ENCODE peak calls at places on chromosomes 3 and 15, in ten cellular contexts. One of them, this sample, is unnamed.

GRCh38 chr15:98751767-98752166 is 103.4 kb downstream of the IGF1R start:
- DNase-seq in foreskin fibroblast: no peak
- DNase-seq in WTC11: no peak
- DNase-seq in sigmoid colon: no peak
- DNase-seq in lung: no peak
- DNase-seq in AG09309: no peak
- DNase-seq in choroid plexus epithelial cell: no peak
- DNase-seq in B cell: no peak
- DNase-seq in A549: no peak
- DNase-seq in AG10803: no peak
- DNase-seq in this sample: no peak

GRCh38 chr3:41508063-41508696 is 308.9 kb downstream of the CTNNB1 start:
- DNase-seq in foreskin fibroblast: no peak
- DNase-seq in WTC11: peak
- DNase-seq in sigmoid colon: no peak
- DNase-seq in lung: no peak
- DNase-seq in AG09309: no peak
- DNase-seq in choroid plexus epithelial cell: no peak
- DNase-seq in B cell: no peak
- DNase-seq in A549: no peak
- DNase-seq in AG10803: no peak
- DNase-seq in this sample: peak

GRCh38 chr3:159458010-159458409 is 530.6 kb upstream of the IL12A start:
- DNase-seq in foreskin fibroblast: peak
- DNase-seq in WTC11: peak
- DNase-seq in sigmoid colon: no peak
- DNase-seq in lung: no peak
- DNase-seq in AG09309: peak
- DNase-seq in choroid plexus epithelial cell: peak
- DNase-seq in B cell: no peak
- DNase-seq in A549: no peak
- DNase-seq in AG10803: peak
- DNase-seq in this sample: peak

GRCh38 chr3:61358364-61358763 is 107.1 kb upstream of the FHIT start:
- DNase-seq in foreskin fibroblast: no peak
- DNase-seq in WTC11: no peak
- DNase-seq in sigmoid colon: peak
- DNase-seq in lung: peak
- DNase-seq in AG09309: no peak
- DNase-seq in choroid plexus epithelial cell: peak
- DNase-seq in B cell: peak
- DNase-seq in A549: no peak
- DNase-seq in AG10803: no peak
- DNase-seq in this sample: no peak

GRCh38 chr3:197458179-197458707 is 97.5 kb downstream of the BDH1 start:
- DNase-seq in foreskin fibroblast: no peak
- DNase-seq in WTC11: no peak
- DNase-seq in sigmoid colon: no peak
- DNase-seq in lung: no peak
- DNase-seq in AG09309: no peak
- DNase-seq in choroid plexus epithelial cell: peak
- DNase-seq in B cell: no peak
- DNase-seq in A549: peak
- DNase-seq in AG10803: no peak
- DNase-seq in this sample: peak

GRCh38 chr3:100506355-100506754 is 13.9 kb downstream of the TMEM45A start:
- DNase-seq in foreskin fibroblast: no peak
- DNase-seq in WTC11: no peak
- DNase-seq in sigmoid colon: no peak
- DNase-seq in lung: no peak
- DNase-seq in AG09309: no peak
- DNase-seq in choroid plexus epithelial cell: peak
- DNase-seq in B cell: no peak
- DNase-seq in A549: no peak
- DNase-seq in AG10803: peak
- DNase-seq in this sample: no peak

GRCh38 chr15:48029656-48030055 is 91.1 kb upstream of the SLC24A5 start:
- DNase-seq in foreskin fibroblast: no peak
- DNase-seq in WTC11: no peak
- DNase-seq in sigmoid colon: no peak
- DNase-seq in lung: no peak
- DNase-seq in AG09309: no peak
- DNase-seq in choroid plexus epithelial cell: no peak
- DNase-seq in B cell: no peak
- DNase-seq in A549: no peak
- DNase-seq in AG10803: no peak
- DNase-seq in this sample: no peak

GRCh38 chr15:35690698-35691116 is 144.7 kb upstream of the DPH6 start:
- DNase-seq in foreskin fibroblast: peak
- DNase-seq in WTC11: no peak
- DNase-seq in sigmoid colon: no peak
- DNase-seq in lung: no peak
- DNase-seq in AG09309: peak
- DNase-seq in choroid plexus epithelial cell: peak
- DNase-seq in B cell: no peak
- DNase-seq in A549: no peak
- DNase-seq in AG10803: peak
- DNase-seq in this sample: no peak

GRCh38 chr3:125115640-125116039 is 59.8 kb upstream of the HEG1 start:
- DNase-seq in foreskin fibroblast: no peak
- DNase-seq in WTC11: no peak
- DNase-seq in sigmoid colon: no peak
- DNase-seq in lung: no peak
- DNase-seq in AG09309: no peak
- DNase-seq in choroid plexus epithelial cell: peak
- DNase-seq in B cell: no peak
- DNase-seq in A549: no peak
- DNase-seq in AG10803: peak
- DNase-seq in this sample: no peak

GRCh38 chr15:95024388-95024787 is 793.0 kb downstream of the MCTP2 start:
- DNase-seq in foreskin fibroblast: peak
- DNase-seq in WTC11: no peak
- DNase-seq in sigmoid colon: no peak
- DNase-seq in lung: no peak
- DNase-seq in AG09309: no peak
- DNase-seq in choroid plexus epithelial cell: peak
- DNase-seq in B cell: no peak
- DNase-seq in A549: no peak
- DNase-seq in AG10803: peak
- DNase-seq in this sample: peak

GRCh38 chr15:64623347-64624024 is 151.9 kb downstream of the RBPMS2 start:
- DNase-seq in foreskin fibroblast: no peak
- DNase-seq in WTC11: no peak
- DNase-seq in sigmoid colon: no peak
- DNase-seq in lung: no peak
- DNase-seq in AG09309: peak
- DNase-seq in choroid plexus epithelial cell: no peak
- DNase-seq in B cell: no peak
- DNase-seq in A549: no peak
- DNase-seq in AG10803: peak
- DNase-seq in this sample: no peak

GRCh38 chr3:126731044-126731443 is 27.0 kb downstream of the CHCHD6 start:
- DNase-seq in foreskin fibroblast: no peak
- DNase-seq in WTC11: no peak
- DNase-seq in sigmoid colon: peak
- DNase-seq in lung: no peak
- DNase-seq in AG09309: no peak
- DNase-seq in choroid plexus epithelial cell: no peak
- DNase-seq in B cell: no peak
- DNase-seq in A549: no peak
- DNase-seq in AG10803: no peak
- DNase-seq in this sample: no peak

GRCh38 chr3:14154242-14154641 is 24.2 kb downstream of the XPC start:
- DNase-seq in foreskin fibroblast: no peak
- DNase-seq in WTC11: no peak
- DNase-seq in sigmoid colon: no peak
- DNase-seq in lung: no peak
- DNase-seq in AG09309: no peak
- DNase-seq in choroid plexus epithelial cell: no peak
- DNase-seq in B cell: no peak
- DNase-seq in A549: no peak
- DNase-seq in AG10803: no peak
- DNase-seq in this sample: no peak

GRCh38 chr3:141454906-141455602 is 31.8 kb upstream of the RASA2 start:
- DNase-seq in foreskin fibroblast: peak
- DNase-seq in WTC11: peak
- DNase-seq in sigmoid colon: no peak
- DNase-seq in lung: no peak
- DNase-seq in AG09309: peak
- DNase-seq in choroid plexus epithelial cell: peak
- DNase-seq in B cell: peak
- DNase-seq in A549: peak
- DNase-seq in AG10803: peak
- DNase-seq in this sample: peak
- TF ChIP-seq CTCF in foreskin fibroblast: peak
- TF ChIP-seq CTCF in WTC11: peak
- TF ChIP-seq CTCF in sigmoid colon: peak
- TF ChIP-seq CTCF in lung: peak
- TF ChIP-seq CTCF in AG09309: peak
- TF ChIP-seq CTCF in choroid plexus epithelial cell: peak
- TF ChIP-seq CTCF in B cell: peak
- TF ChIP-seq CTCF in A549: peak
- TF ChIP-seq CTCF in AG10803: peak
- TF ChIP-seq CTCF in this sample: peak

DNA sequence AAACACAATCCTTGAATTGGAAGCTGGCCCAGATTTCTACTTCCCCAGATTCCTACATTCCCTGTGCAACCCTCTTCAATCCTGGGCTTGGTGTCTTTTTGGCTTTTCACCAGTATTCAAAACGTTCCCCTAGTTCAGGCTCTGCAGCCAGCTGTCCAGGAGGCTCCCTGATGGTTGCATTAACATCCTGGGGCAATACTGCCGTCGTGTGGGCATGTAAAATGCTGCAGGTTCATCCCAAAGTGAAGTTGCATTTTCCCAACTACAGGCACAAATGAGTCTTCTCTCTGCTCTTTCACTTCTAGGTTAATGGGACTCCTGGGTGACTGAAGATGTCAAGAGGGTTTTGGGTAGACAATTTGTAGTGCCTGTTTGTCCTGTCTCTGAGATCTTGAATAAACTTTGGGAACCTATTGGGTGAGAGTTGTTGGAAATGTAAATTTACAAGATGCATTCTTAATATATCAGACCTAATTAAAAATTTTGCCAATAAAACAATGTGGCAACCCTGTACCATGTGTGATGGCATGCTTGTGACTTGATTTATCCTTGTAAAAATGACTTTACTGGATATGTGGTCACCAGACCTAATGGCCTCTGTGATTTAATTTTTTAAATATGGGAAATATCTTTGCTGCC is 28.6 kb downstream of the SOX14 start:
- DNase-seq in foreskin fibroblast: no peak
- DNase-seq in WTC11: peak
- DNase-seq in sigmoid colon: no peak
- DNase-seq in lung: no peak
- DNase-seq in AG09309: no peak
- DNase-seq in choroid plexus epithelial cell: peak
- DNase-seq in B cell: no peak
- DNase-seq in A549: no peak
- DNase-seq in AG10803: peak
- DNase-seq in this sample: peak
- TF ChIP-seq CTCF in foreskin fibroblast: peak
- TF ChIP-seq CTCF in WTC11: peak
- TF ChIP-seq CTCF in sigmoid colon: no peak
- TF ChIP-seq CTCF in lung: no peak
- TF ChIP-seq CTCF in AG09309: peak
- TF ChIP-seq CTCF in choroid plexus epithelial cell: peak
- TF ChIP-seq CTCF in B cell: no peak
- TF ChIP-seq CTCF in A549: peak
- TF ChIP-seq CTCF in AG10803: peak
- TF ChIP-seq CTCF in this sample: peak

GRCh38 chr3:173583496-173583895 is 186.0 kb downstream of the NLGN1 start:
- DNase-seq in foreskin fibroblast: no peak
- DNase-seq in WTC11: no peak
- DNase-seq in sigmoid colon: no peak
- DNase-seq in lung: no peak
- DNase-seq in AG09309: no peak
- DNase-seq in choroid plexus epithelial cell: no peak
- DNase-seq in B cell: no peak
- DNase-seq in A549: no peak
- DNase-seq in AG10803: no peak
- DNase-seq in this sample: no peak

GRCh38 chr3:173586176-173586575 is 188.6 kb downstream of the NLGN1 start:
- DNase-seq in foreskin fibroblast: no peak
- DNase-seq in WTC11: no peak
- DNase-seq in sigmoid colon: no peak
- DNase-seq in lung: no peak
- DNase-seq in AG09309: no peak
- DNase-seq in choroid plexus epithelial cell: no peak
- DNase-seq in B cell: no peak
- DNase-seq in A549: no peak
- DNase-seq in AG10803: peak
- DNase-seq in this sample: no peak

GRCh38 chr3:173584834-173585831 is 187.6 kb downstream of the NLGN1 start:
- DNase-seq in foreskin fibroblast: peak
- DNase-seq in WTC11: peak
- DNase-seq in sigmoid colon: peak
- DNase-seq in lung: no peak
- DNase-seq in AG09309: no peak
- DNase-seq in choroid plexus epithelial cell: peak
- DNase-seq in B cell: no peak
- DNase-seq in A549: no peak
- DNase-seq in AG10803: peak
- DNase-seq in this sample: no peak

GRCh38 chr3:173587055-173587454 is 189.5 kb downstream of the NLGN1 start:
- DNase-seq in foreskin fibroblast: no peak
- DNase-seq in WTC11: no peak
- DNase-seq in sigmoid colon: no peak
- DNase-seq in lung: no peak
- DNase-seq in AG09309: no peak
- DNase-seq in choroid plexus epithelial cell: no peak
- DNase-seq in B cell: no peak
- DNase-seq in A549: no peak
- DNase-seq in AG10803: no peak
- DNase-seq in this sample: no peak

GRCh38 chr3:173584093-173584833 is 186.7 kb downstream of the NLGN1 start:
- DNase-seq in foreskin fibroblast: peak
- DNase-seq in WTC11: peak
- DNase-seq in sigmoid colon: no peak
- DNase-seq in lung: no peak
- DNase-seq in AG09309: no peak
- DNase-seq in choroid plexus epithelial cell: peak
- DNase-seq in B cell: no peak
- DNase-seq in A549: no peak
- DNase-seq in AG10803: peak
- DNase-seq in this sample: peak
- TF ChIP-seq CTCF in foreskin fibroblast: peak
- TF ChIP-seq CTCF in WTC11: peak
- TF ChIP-seq CTCF in sigmoid colon: peak
- TF ChIP-seq CTCF in lung: no peak
- TF ChIP-seq CTCF in AG09309: peak
- TF ChIP-seq CTCF in choroid plexus epithelial cell: peak
- TF ChIP-seq CTCF in B cell: no peak
- TF ChIP-seq CTCF in A549: peak
- TF ChIP-seq CTCF in AG10803: peak
- TF ChIP-seq CTCF in this sample: peak

DNA sequence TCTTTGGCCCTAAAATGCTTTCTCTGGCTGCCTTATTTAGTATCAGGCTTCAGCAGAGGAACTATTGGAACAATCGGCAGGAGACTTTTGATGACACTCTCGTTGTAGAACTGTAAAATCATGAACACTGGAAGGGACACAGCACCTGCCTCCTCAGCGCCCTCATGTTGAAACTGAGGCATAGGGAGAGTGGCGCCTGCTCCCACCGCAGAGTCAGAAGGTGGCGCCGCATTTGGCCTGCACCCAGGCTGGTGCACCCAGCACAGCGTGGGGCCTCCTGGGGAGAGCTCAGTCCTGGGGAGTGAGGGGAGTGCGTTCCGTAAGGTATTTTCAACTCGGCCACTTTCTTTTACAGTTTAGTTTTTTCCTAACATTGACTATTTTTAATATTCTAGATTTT is 78.2 kb upstream of the BLM start:
- DNase-seq in foreskin fibroblast: no peak
- DNase-seq in WTC11: no peak
- DNase-seq in sigmoid colon: no peak
- DNase-seq in lung: no peak
- DNase-seq in AG09309: no peak
- DNase-seq in choroid plexus epithelial cell: no peak
- DNase-seq in B cell: no peak
- DNase-seq in A549: no peak
- DNase-seq in AG10803: no peak
- DNase-seq in this sample: no peak
- TF ChIP-seq CTCF in foreskin fibroblast: no peak
- TF ChIP-seq CTCF in WTC11: no peak
- TF ChIP-seq CTCF in sigmoid colon: no peak
- TF ChIP-seq CTCF in lung: no peak
- TF ChIP-seq CTCF in AG09309: peak
- TF ChIP-seq CTCF in choroid plexus epithelial cell: no peak
- TF ChIP-seq CTCF in B cell: no peak
- TF ChIP-seq CTCF in A549: peak
- TF ChIP-seq CTCF in AG10803: no peak
- TF ChIP-seq CTCF in this sample: no peak

This sample was measured in MCF 10A.